ENCODE peak calls at places on chromosome 15, in seven cellular contexts. One of them, this sample, is unnamed.
A peak's percentile ranks its signal among the peaks of the same experiment; 100 is the strongest.

GRCh38 chr15:39125904-39126303 is 455.0 kb upstream of the THBS1 start:
- DNase-seq in hypothalamus: no peak
- DNase-seq in SW480: peak; percentile 31
- DNase-seq in NCI-H1048: no peak
- DNase-seq in NCI-H2029: no peak
- DNase-seq in T-helper 9 cell: no peak
- DNase-seq in Panc1: no peak
- DNase-seq in this sample: no peak

GRCh38 chr15:66045542-66045941 is 176.3 kb downstream of the RAB11A start:
- DNase-seq in NCI-H2029: no peak
- DNase-seq in hypothalamus: no peak
- DNase-seq in NCI-H1048: no peak
- DNase-seq in T-helper 9 cell: no peak
- DNase-seq in Panc1: no peak
- DNase-seq in SW480: no peak
- DNase-seq in this sample: no peak

GRCh38 chr15:61997786-61998185 is 62.5 kb downstream of the VPS13C start:
- DNase-seq in SW480: no peak
- DNase-seq in NCI-H2029: no peak
- DNase-seq in T-helper 9 cell: no peak
- DNase-seq in NCI-H1048: no peak
- DNase-seq in Panc1: no peak
- DNase-seq in hypothalamus: no peak
- DNase-seq in this sample: no peak

GRCh38 chr15:74870496-74871213 is 2.5 kb downstream of the SCAMP2 start:
- DNase-seq in Panc1: no peak
- DNase-seq in hypothalamus: no peak
- DNase-seq in NCI-H1048: no peak
- DNase-seq in T-helper 9 cell: no peak
- DNase-seq in NCI-H2029: no peak
- DNase-seq in SW480: no peak
- DNase-seq in this sample: no peak

GRCh38 chr15:93566777-93567176 is 477.8 kb upstream of the RGMA start:
- DNase-seq in Panc1: no peak
- DNase-seq in T-helper 9 cell: no peak
- DNase-seq in hypothalamus: no peak
- DNase-seq in NCI-H1048: no peak
- DNase-seq in NCI-H2029: peak; percentile 18
- DNase-seq in SW480: peak; percentile 37
- DNase-seq in this sample: no peak

GRCh38 chr15:96395687-96396086 is 65.2 kb downstream of the NR2F2 start:
- DNase-seq in Panc1: no peak
- DNase-seq in NCI-H2029: no peak
- DNase-seq in T-helper 9 cell: no peak
- DNase-seq in NCI-H1048: no peak
- DNase-seq in hypothalamus: no peak
- DNase-seq in SW480: no peak
- DNase-seq in this sample: no peak

GRCh38 chr15:93759626-93760025 is 471.7 kb upstream of the MCTP2 start:
- DNase-seq in T-helper 9 cell: no peak
- DNase-seq in hypothalamus: no peak
- DNase-seq in NCI-H1048: no peak
- DNase-seq in Panc1: no peak
- DNase-seq in NCI-H2029: no peak
- DNase-seq in SW480: no peak
- DNase-seq in this sample: no peak

GRCh38 chr15:43520138-43520537 is 2.7 kb downstream of the MAP1A start:
- DNase-seq in T-helper 9 cell: no peak
- DNase-seq in SW480: no peak
- DNase-seq in NCI-H1048: no peak
- DNase-seq in Panc1: no peak
- DNase-seq in NCI-H2029: no peak
- DNase-seq in hypothalamus: no peak
- DNase-seq in this sample: no peak

GRCh38 chr15:34582461-34583357 is 742 bp downstream of the GOLGA8B start:
- DNase-seq in NCI-H1048: peak; percentile 4
- DNase-seq in SW480: peak; percentile 3
- DNase-seq in T-helper 9 cell: peak; percentile 21
- DNase-seq in NCI-H2029: peak; percentile 1
- DNase-seq in Panc1: no peak
- DNase-seq in hypothalamus: no peak
- DNase-seq in this sample: peak; percentile 22

GRCh38 chr15:49423021-49423420 is at the start of gene FGF7:
- DNase-seq in hypothalamus: no peak
- DNase-seq in Panc1: no peak
- DNase-seq in NCI-H2029: no peak
- DNase-seq in NCI-H1048: peak; percentile 51
- DNase-seq in T-helper 9 cell: no peak
- DNase-seq in SW480: no peak
- DNase-seq in this sample: no peak

This sample was measured in effector CD8-positive, alpha-beta T cell.